ENCODE peak calls at places on chromosomes 5 and 9, in eight cellular contexts. I is NCI-H2171 treated with DMSO at 0.1 percent for 48 hours; E is stimulated activated CD4-positive, alpha-beta T cell treated with anti-CD3 and anti-CD28 coated beads, Interleukin-15, amount 100 ng/mL, for 24 hours; X is AG08396; O is GM12865; N is suprapubic skin; U is OCI-LY7; A is substantia nigra. M is an unnamed sample.

GRCh38 chr5:150556859-150557506 is 49.1 kb downstream of the NDST1 start:
- DNase-seq in X (no peak), I (no peak), A (no peak), E (no peak), N (no peak), O (peak), U (peak), M (no peak)

GRCh38 chr5:60578295-60578694 is 121.7 kb downstream of the DEPDC1B start:
- DNase-seq in A (no peak), O (no peak), E (no peak), I (no peak), N (no peak), U (no peak), X (no peak), M (no peak)

GRCh38 chr5:157265714-157266285 is at the start of gene CYFIP2:
- DNase-seq in N (peak), X (peak), U (peak), I (peak), E (peak), A (no peak), O (peak), M (peak)

GRCh38 chr5:169190860-169191259 is 110.1 kb downstream of the SLIT3 start:
- DNase-seq in E (no peak), X (no peak), I (no peak), U (no peak), O (no peak), A (no peak), N (no peak), M (no peak)

GRCh38 chr9:129902735-129903134 is 67.5 kb downstream of the USP20 start:
- DNase-seq in A (no peak), I (no peak), E (no peak), X (no peak), U (no peak), O (no peak), N (no peak), M (no peak)

GRCh38 chr5:174325441-174325840 is 279.9 kb downstream of the NSG2 start:
- DNase-seq in O (no peak), E (no peak), N (no peak), I (no peak), A (no peak), U (no peak), X (no peak), M (no peak)

GRCh38 chr5:55896663-55897062 is 45.5 kb downstream of the IL31RA start:
- DNase-seq in O (no peak), N (no peak), U (no peak), E (no peak), X (no peak), A (no peak), I (no peak), M (no peak)

GRCh38 chr9:124320062-124320973 is 62.6 kb downstream of the NEK6 start:
- DNase-seq in X (peak), O (peak), E (peak), U (peak), I (peak), N (no peak), A (peak), M (peak)

GRCh38 chr9:6686396-6686795 is 40.9 kb upstream of the GLDC start:
- DNase-seq in X (peak), A (no peak), N (no peak), E (no peak), U (peak), I (no peak), O (peak), M (no peak)

GRCh38 chr5:160188151-160188967 is 40.9 kb upstream of the FABP6 start:
- DNase-seq in U (no peak), E (peak), A (no peak), O (no peak), I (peak), N (peak), X (peak), M (peak)

GRCh38 chr5:33212439-33212838 is 228.3 kb upstream of the TARS1 start:
- DNase-seq in A (no peak), N (no peak), U (no peak), X (no peak), I (no peak), O (no peak), E (no peak), M (peak)

GRCh38 chr9:129007035-129007765 is 20.9 kb downstream of the SH3GLB2 start:
- DNase-seq in O (no peak), A (no peak), U (no peak), X (no peak), E (no peak), I (peak), N (no peak), M (no peak)

GRCh38 chr5:163916376-163916775 is 411.0 kb downstream of the MAT2B start:
- DNase-seq in N (no peak), U (peak), X (no peak), I (no peak), A (no peak), E (no peak), O (peak), M (no peak)

GRCh38 chr5:135034186-135034962 is at the start of gene PITX1:
- DNase-seq in N (no peak), A (no peak), E (peak), I (peak), X (peak), U (peak), O (peak), M (peak)

GRCh38 chr5:33153373-33153772 is 287.4 kb upstream of the TARS1 start:
- DNase-seq in U (no peak), N (no peak), O (no peak), X (no peak), I (no peak), A (no peak), E (no peak), M (no peak)

GRCh38 chr5:151448038-151448985 is 909 bp downstream of the SLC36A1 start:
- DNase-seq in E (peak), O (peak), N (peak), A (no peak), X (no peak), U (peak), I (peak), M (peak)

GRCh38 chr5:120464627-120465280 is 654 bp downstream of the PRR16 start:
- DNase-seq in A (no peak), E (peak), X (peak), U (no peak), I (no peak), O (no peak), N (peak), M (peak)

GRCh38 chr9:107606149-107606790 is 116.7 kb upstream of the KLF4 start:
- DNase-seq in I (no peak), N (no peak), A (no peak), X (no peak), U (no peak), O (no peak), E (no peak), M (no peak)

GRCh38 chr5:107388111-107388861 is 282.5 kb downstream of the EFNA5 start:
- DNase-seq in O (peak), I (no peak), A (no peak), N (no peak), X (peak), E (no peak), U (peak), M (no peak)

GRCh38 chr5:77368367-77368766 is 123.7 kb downstream of the WDR41 start:
- DNase-seq in E (no peak), O (no peak), X (no peak), A (no peak), N (no peak), I (no peak), U (no peak), M (no peak)

GRCh38 chr5:96641922-96642640 is 20.1 kb upstream of the CAST start:
- DNase-seq in N (no peak), O (no peak), E (no peak), X (no peak), U (no peak), I (no peak), A (no peak), M (no peak)